ENCODE peak calls at places on chromosomes 1 and 21, in five cellular contexts. C, D, R, N and Q are unnamed samples.

GRCh38 chr1:160641323-160642280 is 5.2 kb downstream of the SLAMF1 start:
- DNase-seq in C (no peak), D (no peak), R (no peak), N (no peak), Q (no peak)

GRCh38 chr1:7679873-7680790 is 91.0 kb upstream of the VAMP3 start:
- DNase-seq in C (peak), D (no peak), R (no peak), N (peak), Q (no peak)

GRCh38 chr1:9590945-9591668 is 2.4 kb downstream of the TMEM201 start:
- DNase-seq in C (no peak), D (no peak), R (no peak), N (no peak), Q (no peak)

GRCh38 chr1:41225495-41225894 is 16.6 kb downstream of the SCMH1 start:
- DNase-seq in C (no peak), D (no peak), R (no peak), N (no peak), Q (no peak)

GRCh38 chr1:175075572-175076568 is 8.2 kb downstream of the TNN start:
- DNase-seq in C (no peak), D (peak), R (no peak), N (no peak), Q (no peak)

GRCh38 chr1:77280962-77281361 is 857 bp upstream of the AK5 start:
- DNase-seq in C (no peak), D (no peak), R (no peak), N (no peak), Q (no peak)

GRCh38 chr1:109757936-109758786 is 5.6 kb downstream of the EPS8L3 start:
- DNase-seq in C (peak), D (no peak), R (peak), N (no peak), Q (no peak)

GRCh38 chr1:184771190-184771691 is 16.6 kb upstream of the EDEM3 start:
- DNase-seq in C (no peak), D (no peak), R (no peak), N (no peak), Q (no peak)

GRCh38 chr1:119617751-119618691 is 30.0 kb downstream of the ZNF697 start:
- DNase-seq in C (peak), D (no peak), R (peak), N (no peak), Q (peak)

GRCh38 chr1:15489052-15489736 is 13.3 kb downstream of the CELA2B start:
- DNase-seq in C (no peak), D (no peak), R (no peak), N (no peak), Q (no peak)

GRCh38 chr1:22916469-22916817 is 56.2 kb downstream of the LACTBL1 start:
- DNase-seq in C (no peak), D (no peak), R (no peak), N (no peak), Q (no peak)

GRCh38 chr1:192657760-192658159 is 21.8 kb downstream of the RGS13 start:
- DNase-seq in C (no peak), D (no peak), R (no peak), N (no peak), Q (no peak)

GRCh38 chr1:240287722-240288121 is 196.0 kb downstream of the FMN2 start:
- DNase-seq in C (no peak), D (no peak), R (no peak), N (no peak), Q (no peak)

GRCh38 chr1:39105841-39106765 is 80.0 kb downstream of the NDUFS5 start:
- DNase-seq in C (peak), D (peak), R (peak), N (peak), Q (peak)

GRCh38 chr1:217089239-217090014 is 366.2 kb upstream of the ESRRG start:
- DNase-seq in C (no peak), D (peak), R (no peak), N (peak), Q (no peak)

GRCh38 chr1:74652711-74653131 is 20.9 kb downstream of the ERICH3 start:
- DNase-seq in C (no peak), D (peak), R (no peak), N (peak), Q (no peak)

GRCh38 chr21:43956667-43957030 is 55.5 kb upstream of the TRAPPC10 start:
- DNase-seq in C (no peak), D (no peak), R (no peak), N (no peak), Q (no peak)

GRCh38 chr1:67723620-67724019 is 38.6 kb downstream of the GADD45A start:
- DNase-seq in C (no peak), D (peak), R (no peak), N (no peak), Q (no peak)

GRCh38 chr1:3211996-3212395 is 143.0 kb downstream of the PRDM16 start:
- DNase-seq in C (no peak), D (no peak), R (no peak), N (no peak), Q (no peak)

GRCh38 chr1:6703016-6703415 is 1.4 kb upstream of the DNAJC11 start:
- DNase-seq in C (no peak), D (no peak), R (no peak), N (no peak), Q (no peak)

GRCh38 chr1:247906504-247907047 is 11.2 kb downstream of the OR2W3 start:
- DNase-seq in C (no peak), D (peak), R (no peak), N (peak), Q (peak)

GRCh38 chr1:169680377-169681019 is 30.9 kb downstream of the SELL start:
- DNase-seq in C (no peak), D (no peak), R (no peak), N (no peak), Q (no peak)

GRCh38 chr1:169676001-169676400 is 35.4 kb downstream of the SELL start:
- DNase-seq in C (no peak), D (peak), R (no peak), N (peak), Q (peak)

GRCh38 chr1:169681094-169681493 is 30.3 kb downstream of the SELL start:
- DNase-seq in C (no peak), D (no peak), R (no peak), N (no peak), Q (no peak)

GRCh38 chr1:169682077-169682476 is 29.3 kb downstream of the SELL start:
- DNase-seq in C (no peak), D (no peak), R (no peak), N (no peak), Q (no peak)

DNA sequence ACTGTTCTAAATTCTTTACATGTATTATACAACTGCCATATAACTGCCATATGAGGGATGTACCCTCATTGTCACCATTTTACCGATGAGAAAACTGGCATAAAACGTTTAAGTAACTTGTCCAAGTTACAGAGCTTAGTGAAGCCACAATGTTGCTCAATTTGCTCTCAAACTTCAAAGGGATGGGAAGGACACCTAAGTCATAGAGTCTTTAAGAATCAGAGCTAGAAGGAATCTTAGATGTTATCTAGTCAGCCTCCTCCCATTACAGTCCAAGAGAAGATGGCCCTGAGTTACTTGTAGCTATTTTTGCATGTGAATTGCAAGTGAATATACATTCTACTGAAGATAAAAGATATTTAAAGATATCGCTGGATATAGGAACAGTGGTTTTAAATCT is 31.7 kb downstream of the SELL start:
- DNase-seq in C (no peak), D (no peak), R (no peak), N (no peak), Q (peak)
- H3K27ac ChIP-seq in C (no peak), D (no peak), R (no peak), N (no peak), Q (no peak)

DNA sequence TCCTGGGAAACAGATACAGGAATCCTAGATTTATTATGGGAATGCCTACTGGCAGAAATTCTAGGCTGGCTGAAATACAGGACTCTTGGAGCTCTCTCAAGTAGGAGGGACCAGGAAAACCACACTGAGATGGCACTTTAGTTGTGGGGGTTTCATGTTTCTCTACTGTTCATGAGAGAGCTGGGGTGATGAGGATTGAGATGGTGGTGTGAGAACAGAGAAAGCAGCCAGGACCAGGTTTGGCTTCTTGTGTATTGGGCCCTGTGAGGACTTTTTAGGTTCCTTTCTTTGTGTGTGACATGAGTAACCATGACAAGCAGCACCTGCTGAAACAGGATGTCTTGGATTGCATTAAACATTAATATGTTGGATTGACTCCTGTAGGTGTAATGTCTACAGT is 4.9 kb downstream of the ARID1A start:
- DNase-seq in C (no peak), D (no peak), R (no peak), N (no peak), Q (no peak)
- H3K4me3 ChIP-seq in C (no peak), D (peak), R (no peak), N (no peak), Q (no peak)

GRCh38 chr1:66317156-66317543 is 216.8 kb upstream of the SGIP1 start:
- DNase-seq in C (no peak), D (no peak), R (no peak), N (no peak), Q (no peak)
- H3K27ac ChIP-seq in C (peak), D (no peak), R (peak), N (no peak), Q (no peak)

DNA sequence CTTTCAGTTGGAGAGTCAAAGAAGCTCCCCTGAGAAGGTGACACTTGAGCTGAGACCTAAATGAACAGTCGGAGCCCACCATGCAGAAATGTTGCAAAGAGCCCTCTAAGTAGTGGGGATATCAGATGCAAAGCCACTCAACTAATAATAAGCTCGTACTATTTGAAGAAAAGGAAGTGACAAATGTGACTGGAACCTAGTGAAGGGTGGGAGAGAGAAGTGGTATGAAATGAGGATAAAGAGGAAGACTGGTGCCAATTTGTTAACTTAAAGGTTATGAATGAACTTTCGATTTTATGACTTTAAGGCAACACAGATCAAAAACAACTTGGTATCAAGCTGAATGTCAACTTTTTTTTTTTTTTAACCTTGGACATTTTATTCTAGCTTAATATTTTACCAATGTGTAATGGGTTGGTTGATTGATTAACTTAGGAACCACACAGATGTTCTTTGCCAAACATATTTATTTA is 14.7 kb downstream of the LYPLAL1 start:
- DNase-seq in C (no peak), D (no peak), R (no peak), N (no peak), Q (no peak)
- H3K4me3 ChIP-seq in C (no peak), D (no peak), R (peak), N (no peak), Q (no peak)

GRCh38 chr21:37370152-37371040 is 3.8 kb downstream of the DYRK1A start:
- DNase-seq in C (no peak), D (peak), R (no peak), N (peak), Q (peak)
- H3K27ac ChIP-seq in C (no peak), D (peak), R (no peak), N (peak), Q (no peak)

GRCh38 chr1:2208309-2209239 is 14.0 kb upstream of the FAAP20 start:
- DNase-seq in C (peak), D (peak), R (peak), N (peak), Q (peak)
- H3K4me3 ChIP-seq in C (no peak), D (peak), R (no peak), N (no peak), Q (no peak)

GRCh38 chr21:39315603-39316002 is 2.2 kb upstream of the BRWD1 start:
- DNase-seq in C (no peak), D (no peak), R (no peak), N (no peak), Q (no peak)
- H3K27ac ChIP-seq in C (no peak), D (no peak), R (no peak), N (no peak), Q (no peak)